ENCODE peak calls at places on chromosomes 5 and 9, in seven cellular contexts. M is WERI-Rb-1; K is fibroblast of the aortic adventitia; B is aorta; O is ascending aorta; X is Jurkat, Clone E6-1; P is AG04449. R is an unnamed sample.

GRCh38 chr5:50881407-50881806 is 215.0 kb downstream of the PARP8 start:
- DNase-seq in M (no peak), K (no peak), B (no peak), O (no peak), X (no peak), P (no peak), R (no peak)

GRCh38 chr9:105403552-105404246 is 44.1 kb upstream of the FSD1L start:
- DNase-seq in M (no peak), K (no peak), B (no peak), O (no peak), X (no peak), P (no peak), R (no peak)

GRCh38 chr5:31303688-31304087 is 110.2 kb downstream of the CDH6 start:
- DNase-seq in M (no peak), K (no peak), B (no peak), O (no peak), X (no peak), P (no peak), R (no peak)

GRCh38 chr5:176533894-176534611 is 3.1 kb downstream of the RNF44 start:
- DNase-seq in M (no peak), K (peak), B (peak), O (no peak), X (peak), P (no peak), R (no peak)

GRCh38 chr9:94212531-94212930 is 46.6 kb upstream of the ZNF169 start:
- DNase-seq in M (no peak), K (no peak), B (no peak), O (no peak), X (no peak), P (no peak), R (no peak)

GRCh38 chr9:137520614-137521404 is 29.4 kb downstream of the PNPLA7 start:
- DNase-seq in M (no peak), K (no peak), B (no peak), O (no peak), X (no peak), P (no peak), R (no peak)

GRCh38 chr5:67094476-67095300 is 101.9 kb downstream of the CD180 start:
- DNase-seq in M (peak), K (peak), B (no peak), O (no peak), X (no peak), P (peak), R (no peak)

GRCh38 chr5:150129813-150130492 is 25.7 kb downstream of the PDGFRB start:
- DNase-seq in M (peak), K (peak), B (peak), O (no peak), X (peak), P (no peak), R (peak)

GRCh38 chr5:171596391-171596878 is 177.0 kb downstream of the FGF18 start:
- DNase-seq in M (no peak), K (peak), B (peak), O (peak), X (no peak), P (no peak), R (no peak)

GRCh38 chr5:125058185-125058826 is 311.9 kb upstream of the ZNF608 start:
- DNase-seq in M (no peak), K (peak), B (no peak), O (no peak), X (no peak), P (no peak), R (no peak)

GRCh38 chr9:14317667-14318255 is 3.8 kb upstream of the NFIB start:
- DNase-seq in M (no peak), K (no peak), B (no peak), O (no peak), X (no peak), P (no peak), R (no peak)

GRCh38 chr5:172642046-172642409 is 965 bp downstream of the NEURL1B start:
- DNase-seq in M (no peak), K (no peak), B (no peak), O (no peak), X (no peak), P (no peak), R (no peak)

GRCh38 chr9:121288874-121289553 is 21.1 kb downstream of the GSN start:
- DNase-seq in M (peak), K (peak), B (peak), O (no peak), X (no peak), P (no peak), R (no peak)

GRCh38 chr9:15249042-15249818 is 57.8 kb downstream of the TTC39B start:
- DNase-seq in M (no peak), K (peak), B (no peak), O (no peak), X (no peak), P (peak), R (no peak)

GRCh38 chr5:124704594-124705284 is 41.7 kb downstream of the ZNF608 start:
- DNase-seq in M (no peak), K (no peak), B (no peak), O (no peak), X (no peak), P (no peak), R (no peak)

GRCh38 chr5:17105744-17106450 is 111.5 kb upstream of the BASP1 start:
- DNase-seq in M (no peak), K (peak), B (no peak), O (no peak), X (no peak), P (no peak), R (no peak)

GRCh38 chr5:93385665-93386064 is 195.4 kb downstream of the NR2F1-AS1 start:
- DNase-seq in M (no peak), K (peak), B (no peak), O (no peak), X (no peak), P (no peak), R (no peak)

GRCh38 chr5:78077369-78078068 is 217.0 kb downstream of the AP3B1 start:
- DNase-seq in M (no peak), K (no peak), B (no peak), O (no peak), X (no peak), P (no peak), R (no peak)

GRCh38 chr9:111065414-111065813 is 27.1 kb upstream of the LPAR1 start:
- DNase-seq in M (no peak), K (no peak), B (no peak), O (no peak), X (no peak), P (no peak), R (no peak)

GRCh38 chr9:121684381-121685145 is 33.1 kb downstream of the DAB2IP start:
- DNase-seq in M (peak), K (peak), B (peak), O (no peak), X (no peak), P (no peak), R (no peak)

GRCh38 chr5:147809830-147810666 is 21.4 kb downstream of the SPINK1 start:
- DNase-seq in M (no peak), K (peak), B (no peak), O (no peak), X (no peak), P (no peak), R (no peak)

GRCh38 chr9:122329592-122329991 is 41.2 kb upstream of the PTGS1 start:
- DNase-seq in M (no peak), K (no peak), B (no peak), O (no peak), X (no peak), P (no peak), R (no peak)

GRCh38 chr5:116225318-116225717 is 140.5 kb downstream of the COMMD10 start:
- DNase-seq in M (no peak), K (no peak), B (no peak), O (no peak), X (peak), P (no peak), R (no peak)

GRCh38 chr5:106860398-106861044 is 810.2 kb downstream of the EFNA5 start:
- DNase-seq in M (no peak), K (no peak), B (no peak), O (no peak), X (no peak), P (no peak), R (no peak)

GRCh38 chr9:2872307-2872940 is 28.5 kb upstream of the PUM3 start:
- DNase-seq in M (peak), K (peak), B (no peak), O (no peak), X (peak), P (no peak), R (no peak)

GRCh38 chr5:107696071-107696470 is 25.3 kb upstream of the EFNA5 start:
- DNase-seq in M (no peak), K (no peak), B (no peak), O (no peak), X (no peak), P (no peak), R (no peak)

GRCh38 chr5:147417133-147417813 is 92.6 kb downstream of the DPYSL3 start:
- DNase-seq in M (no peak), K (peak), B (peak), O (peak), X (no peak), P (no peak), R (peak)

GRCh38 chr5:133434336-133434735 is 178.0 kb downstream of the FSTL4 start:
- DNase-seq in M (no peak), K (no peak), B (no peak), O (no peak), X (no peak), P (no peak), R (no peak)

GRCh38 chr5:83718195-83718825 is 2.3 kb downstream of the HAPLN1 start:
- DNase-seq in M (peak), K (peak), B (no peak), O (no peak), X (peak), P (peak), R (no peak)

GRCh38 chr9:86034863-86035734 is 64.3 kb downstream of the GOLM1 start:
- DNase-seq in M (peak), K (peak), B (no peak), O (no peak), X (peak), P (no peak), R (no peak)

GRCh38 chr5:8005416-8005815 is 136.5 kb downstream of the MTRR start:
- DNase-seq in M (no peak), K (no peak), B (no peak), O (no peak), X (no peak), P (no peak), R (no peak)

GRCh38 chr5:142432369-142432863 is 107.6 kb upstream of the SPRY4 start:
- DNase-seq in M (no peak), K (no peak), B (no peak), O (no peak), X (peak), P (no peak), R (peak)

GRCh38 chr5:16192311-16192710 is 12.7 kb upstream of the MARCHF11 start:
- DNase-seq in M (no peak), K (no peak), B (no peak), O (no peak), X (no peak), P (no peak), R (no peak)

GRCh38 chr5:103356344-103357091 is 98.0 kb downstream of the MACIR start:
- DNase-seq in M (no peak), K (no peak), B (no peak), O (no peak), X (no peak), P (no peak), R (no peak)
- H3K4me3 ChIP-seq in M (no peak), K (no peak), B (no peak), O (no peak), X (no peak), P (no peak), R (no peak)

DNA sequence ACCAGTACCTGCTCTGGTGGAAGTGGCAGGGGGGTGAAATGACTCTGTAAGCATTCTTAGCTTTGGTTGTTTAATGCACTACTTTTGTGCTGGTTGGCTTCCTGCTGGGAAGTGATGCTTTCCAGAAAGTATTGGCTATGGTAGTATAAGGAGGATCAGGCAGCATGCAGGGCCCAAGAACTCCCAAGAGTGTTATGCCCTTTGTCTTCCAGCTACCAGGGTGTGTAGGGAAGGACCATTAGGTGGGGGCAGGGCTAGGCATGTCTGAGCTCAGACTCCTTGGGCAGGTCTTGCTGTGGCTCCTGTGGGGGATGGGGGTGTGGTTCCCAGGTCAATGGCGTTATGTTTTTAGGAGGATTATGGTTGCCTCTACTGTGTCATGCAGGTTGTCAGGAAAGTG is 135.8 kb upstream of the TRPC7 start:
- DNase-seq in M (no peak), K (no peak), B (no peak), O (no peak), X (no peak), P (no peak), R (no peak)
- H3K4me3 ChIP-seq in M (no peak), K (no peak), B (no peak), O (no peak), X (no peak), P (no peak), R (no peak)

DNA sequence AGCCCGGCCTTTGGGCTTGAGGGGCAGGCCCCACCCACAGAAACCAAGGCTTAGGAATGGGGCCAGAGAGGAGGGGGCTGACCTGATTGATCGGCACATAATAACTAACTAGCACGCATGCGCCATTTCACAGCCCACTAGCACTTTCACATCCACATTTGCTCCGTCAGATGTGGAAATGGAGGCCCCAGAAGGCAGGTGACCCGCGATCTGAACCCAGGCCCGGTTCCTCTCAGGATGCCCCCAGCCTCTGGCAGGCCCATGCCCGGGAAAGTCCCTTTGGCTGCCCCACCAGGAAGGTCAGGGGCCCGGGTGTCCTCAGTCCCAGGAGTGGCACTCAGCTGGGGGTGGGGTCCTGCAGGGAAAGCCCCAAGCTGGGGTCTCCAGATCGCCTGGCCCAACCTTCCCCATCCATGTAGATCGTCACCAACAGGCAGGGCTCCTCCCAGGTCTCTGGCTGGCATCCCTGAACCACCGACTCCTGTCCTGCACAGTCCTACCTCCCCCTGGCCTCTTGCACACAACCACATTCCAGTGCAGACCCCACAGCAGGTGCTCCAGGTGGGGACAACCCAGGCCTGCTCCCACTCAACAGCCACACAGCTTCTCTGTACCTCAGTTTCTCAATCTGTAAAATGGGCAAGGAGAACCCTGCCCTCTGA is 46.7 kb downstream of the VAV2 start:
- DNase-seq in M (no peak), K (no peak), B (peak), O (no peak), X (no peak), P (no peak), R (peak)
- H3K4me3 ChIP-seq in M (no peak), K (no peak), B (no peak), O (no peak), X (no peak), P (no peak), R (no peak)

DNA sequence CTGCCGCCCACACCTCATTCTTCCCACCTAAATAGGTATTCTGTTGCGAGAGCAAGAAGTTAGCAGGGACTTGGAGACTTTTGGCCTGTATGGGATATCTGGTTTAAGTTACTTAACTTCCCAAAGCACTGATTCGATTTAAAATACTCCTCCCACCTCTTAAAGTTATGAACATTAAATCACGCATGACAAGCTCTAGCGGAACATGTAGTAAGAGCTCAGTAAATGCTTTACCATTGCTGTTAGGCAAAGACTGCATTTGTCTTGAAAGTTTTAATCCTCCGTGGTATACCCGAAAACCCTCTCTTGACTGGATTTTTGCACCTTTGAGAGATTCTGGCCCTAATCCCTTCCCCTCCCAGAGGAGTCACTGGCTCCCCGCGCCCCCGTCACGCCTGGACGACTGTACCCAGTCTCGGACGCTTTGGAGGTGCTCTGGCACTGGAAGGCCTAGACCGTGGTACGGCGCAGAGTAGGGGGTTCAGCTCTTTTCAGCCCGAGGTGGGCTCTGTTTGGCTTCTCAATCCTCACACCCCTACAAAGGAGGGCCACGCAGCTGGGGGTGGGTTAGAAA is 4.4 kb downstream of the GDNF start:
- DNase-seq in M (no peak), K (no peak), B (no peak), O (no peak), X (no peak), P (no peak), R (no peak)
- H3K4me3 ChIP-seq in M (no peak), K (no peak), B (no peak), O (no peak), X (no peak), P (no peak), R (no peak)

GRCh38 chr5:151680944-151681427 is 5.7 kb downstream of the SPARC start:
- DNase-seq in M (no peak), K (peak), B (no peak), O (no peak), X (no peak), P (no peak), R (no peak)
- H3K4me3 ChIP-seq in M (no peak), K (peak), B (no peak), O (no peak), X (no peak), P (peak), R (no peak)

GRCh38 chr5:103272377-103272776 is 13.8 kb downstream of the MACIR start:
- DNase-seq in M (no peak), K (peak), B (no peak), O (no peak), X (no peak), P (no peak), R (no peak)
- H3K4me3 ChIP-seq in M (no peak), K (no peak), B (no peak), O (no peak), X (no peak), P (no peak), R (no peak)

R was measured in pancreas.